ENCODE peak calls at places on chromosomes 1 and 21, in four cellular contexts. S is Right ventricle myocardium superior, R is GM13977, V is fibroblast of mammary gland. E is an unnamed sample.

GRCh38 chr1:30371888-30372791 is 351.2 kb downstream of the MATN1 start:
- DNase-seq in S (no peak), R (no peak), V (no peak), E (no peak)

GRCh38 chr1:97508653-97509218 is 412.1 kb downstream of the DPYD start:
- DNase-seq in S (peak), R (no peak), V (no peak), E (no peak)

GRCh38 chr1:176989023-176989422 is 175.5 kb downstream of the ASTN1 start:
- DNase-seq in S (no peak), R (no peak), V (peak), E (no peak)

GRCh38 chr1:15178571-15179484 is 25.3 kb downstream of the TMEM51 start:
- DNase-seq in S (no peak), R (no peak), V (peak), E (no peak)

GRCh38 chr1:100348549-100349144 is 3.7 kb upstream of the CDC14A start:
- DNase-seq in S (no peak), R (no peak), V (no peak), E (no peak)

GRCh38 chr1:235402457-235403200 is 35.4 kb downstream of the TBCE start:
- DNase-seq in S (no peak), R (no peak), V (no peak), E (no peak)

GRCh38 chr1:245765241-245766000 is 610.6 kb downstream of the KIF26B start:
- DNase-seq in S (no peak), R (no peak), V (peak), E (no peak)

GRCh38 chr21:41717573-41718330 is 49.1 kb downstream of the RIPK4 start:
- DNase-seq in S (no peak), R (no peak), V (no peak), E (no peak)

GRCh38 chr21:10521091-10521598 is at the start of gene TPTE:
- DNase-seq in S (no peak), R (peak), V (no peak), E (no peak)

GRCh38 chr1:203080456-203080855 is 5.4 kb downstream of the MYOG start:
- DNase-seq in S (no peak), R (no peak), V (no peak), E (no peak)

GRCh38 chr1:63261736-63262142 is 60.6 kb upstream of the FOXD3 start:
- DNase-seq in S (no peak), R (no peak), V (peak), E (no peak)

E was measured in thoracic aorta.